ENCODE peak calls at places on chromosomes 5 and 9, in ten cellular contexts. W is RWPE1; G is CD4-positive, alpha-beta T cell; R is choroid plexus epithelial cell; L is heart left ventricle; O is tibial artery; J is nephron progenitor cell; N is type B pancreatic cell; Q is IMR-90; F is GM12865. E is an unnamed sample.

GRCh38 chr5:155767480-155767879 is 559.5 kb upstream of the SGCD start:
- DNase-seq in W (no peak), G (no peak), R (no peak), L (no peak), O (no peak), J (no peak), N (no peak), Q (no peak), F (peak), E (no peak)

GRCh38 chr9:92328225-92328624 is 2.5 kb downstream of the CENPP start:
- DNase-seq in W (peak), G (no peak), R (peak), L (no peak), O (no peak), J (no peak), N (no peak), Q (peak), F (peak), E (peak)

GRCh38 chr9:15873573-15874177 is 320.8 kb downstream of the CCDC171 start:
- DNase-seq in W (peak), G (no peak), R (peak), L (no peak), O (no peak), J (peak), N (no peak), Q (peak), F (peak), E (peak)

GRCh38 chr9:129686736-129687135 is 21.3 kb downstream of the PRRX2 start:
- DNase-seq in W (no peak), G (no peak), R (no peak), L (no peak), O (no peak), J (no peak), N (no peak), Q (no peak), F (no peak), E (no peak)

GRCh38 chr9:97556721-97557605 is 55.5 kb downstream of the TMOD1 start:
- DNase-seq in W (no peak), G (no peak), R (no peak), L (peak), O (peak), J (no peak), N (no peak), Q (no peak), F (no peak), E (no peak)

GRCh38 chr5:175885813-175886212 is 14.4 kb downstream of the CPLX2 start:
- DNase-seq in W (no peak), G (no peak), R (peak), L (no peak), O (no peak), J (no peak), N (no peak), Q (no peak), F (no peak), E (no peak)

GRCh38 chr9:113562653-113563381 is 99.3 kb downstream of the RGS3 start:
- DNase-seq in W (no peak), G (no peak), R (no peak), L (no peak), O (peak), J (no peak), N (no peak), Q (no peak), F (no peak), E (no peak)

GRCh38 chr5:54644226-54644625 is 126.7 kb downstream of the SNX18 start:
- DNase-seq in W (peak), G (no peak), R (peak), L (no peak), O (no peak), J (no peak), N (no peak), Q (peak), F (no peak), E (peak)

GRCh38 chr5:10854526-10855277 is 93.7 kb upstream of the DAP start:
- DNase-seq in W (no peak), G (no peak), R (peak), L (no peak), O (peak), J (peak), N (no peak), Q (no peak), F (no peak), E (no peak)

GRCh38 chr5:53008751-53009150 is 19.6 kb downstream of the ITGA2 start:
- DNase-seq in W (peak), G (no peak), R (peak), L (no peak), O (no peak), J (no peak), N (no peak), Q (peak), F (peak), E (peak)

GRCh38 chr5:37735649-37736347 is 104.0 kb downstream of the GDNF start:
- DNase-seq in W (no peak), G (no peak), R (peak), L (no peak), O (no peak), J (peak), N (no peak), Q (peak), F (peak), E (peak)

GRCh38 chr9:4861145-4861544 is 68.4 kb downstream of the RCL1 start:
- DNase-seq in W (no peak), G (no peak), R (no peak), L (no peak), O (no peak), J (no peak), N (no peak), Q (no peak), F (no peak), E (no peak)

GRCh38 chr5:156879665-156880285 is 29.7 kb downstream of the PPP1R2B start:
- DNase-seq in W (no peak), G (no peak), R (no peak), L (no peak), O (no peak), J (no peak), N (no peak), Q (no peak), F (peak), E (no peak)

GRCh38 chr9:38183994-38184568 is 115.1 kb upstream of the SHB start:
- DNase-seq in W (no peak), G (no peak), R (peak), L (no peak), O (no peak), J (no peak), N (no peak), Q (no peak), F (no peak), E (no peak)

GRCh38 chr5:158970569-158971014 is 129.1 kb downstream of the EBF1 start:
- DNase-seq in W (no peak), G (no peak), R (no peak), L (no peak), O (no peak), J (no peak), N (no peak), Q (peak), F (no peak), E (no peak)

GRCh38 chr5:128905225-128906110 is 59.8 kb upstream of the SLC27A6 start:
- DNase-seq in W (peak), G (no peak), R (peak), L (peak), O (no peak), J (peak), N (no peak), Q (peak), F (peak), E (peak)

GRCh38 chr9:27340876-27341540 is 44.1 kb upstream of the EQTN start:
- DNase-seq in W (no peak), G (no peak), R (peak), L (no peak), O (no peak), J (peak), N (no peak), Q (no peak), F (no peak), E (no peak)

GRCh38 chr9:99911600-99911999 is 5.1 kb downstream of the STX17 start:
- DNase-seq in W (no peak), G (no peak), R (no peak), L (no peak), O (no peak), J (no peak), N (no peak), Q (no peak), F (no peak), E (no peak)

GRCh38 chr5:52740007-52740406 is 47.7 kb upstream of the ITGA1 start:
- DNase-seq in W (no peak), G (no peak), R (no peak), L (no peak), O (no peak), J (no peak), N (no peak), Q (no peak), F (no peak), E (no peak)

GRCh38 chr5:111719773-111720172 is 37.2 kb downstream of the NREP start:
- DNase-seq in W (no peak), G (no peak), R (no peak), L (no peak), O (no peak), J (no peak), N (no peak), Q (no peak), F (no peak), E (no peak)

GRCh38 chr5:110639307-110639902 is 87.1 kb downstream of the TMEM232 start:
- DNase-seq in W (no peak), G (no peak), R (peak), L (no peak), O (no peak), J (no peak), N (no peak), Q (peak), F (no peak), E (no peak)

GRCh38 chr5:78162253-78162862 is 132.1 kb downstream of the AP3B1 start:
- DNase-seq in W (peak), G (no peak), R (peak), L (no peak), O (no peak), J (peak), N (no peak), Q (peak), F (peak), E (peak)
- TF ChIP-seq CTCF in W (peak), G (no peak), R (peak), L (peak), O (peak), J (peak), N (peak), Q (peak), F (peak), E (peak)

GRCh38 chr9:65404232-65405006 is 119.4 kb upstream of the FOXD4L5 start:
- DNase-seq in W (no peak), G (no peak), R (no peak), L (no peak), O (peak), J (no peak), N (no peak), Q (no peak), F (no peak), E (no peak)

GRCh38 chr9:65400886-65401285 is 115.9 kb upstream of the FOXD4L5 start:
- DNase-seq in W (no peak), G (no peak), R (no peak), L (no peak), O (no peak), J (no peak), N (peak), Q (no peak), F (no peak), E (no peak)

GRCh38 chr9:65405253-65405652 is 120.2 kb upstream of the FOXD4L5 start:
- DNase-seq in W (no peak), G (no peak), R (no peak), L (no peak), O (no peak), J (no peak), N (no peak), Q (no peak), F (no peak), E (no peak)

GRCh38 chr9:65409471-65409980 is 124.5 kb upstream of the FOXD4L5 start:
- DNase-seq in W (no peak), G (no peak), R (no peak), L (no peak), O (no peak), J (no peak), N (no peak), Q (no peak), F (no peak), E (no peak)

GRCh38 chr9:65403721-65404120 is 118.7 kb upstream of the FOXD4L5 start:
- DNase-seq in W (no peak), G (no peak), R (no peak), L (no peak), O (no peak), J (no peak), N (no peak), Q (no peak), F (no peak), E (no peak)
- TF ChIP-seq CTCF in W (no peak), G (no peak), R (no peak), L (no peak), O (no peak), J (no peak), N (no peak), Q (no peak), F (no peak), E (no peak)

GRCh38 chr5:36035696-36036095 is 31.0 kb downstream of the UGT3A2 start:
- DNase-seq in W (no peak), G (no peak), R (no peak), L (no peak), O (no peak), J (no peak), N (no peak), Q (no peak), F (no peak), E (no peak)

GRCh38 chr5:36040651-36041536 is 25.8 kb downstream of the UGT3A2 start:
- DNase-seq in W (no peak), G (no peak), R (no peak), L (no peak), O (no peak), J (no peak), N (no peak), Q (no peak), F (no peak), E (no peak)

GRCh38 chr5:36045895-36046294 is 20.8 kb downstream of the UGT3A2 start:
- DNase-seq in W (no peak), G (no peak), R (no peak), L (no peak), O (no peak), J (no peak), N (no peak), Q (no peak), F (no peak), E (no peak)

DNA sequence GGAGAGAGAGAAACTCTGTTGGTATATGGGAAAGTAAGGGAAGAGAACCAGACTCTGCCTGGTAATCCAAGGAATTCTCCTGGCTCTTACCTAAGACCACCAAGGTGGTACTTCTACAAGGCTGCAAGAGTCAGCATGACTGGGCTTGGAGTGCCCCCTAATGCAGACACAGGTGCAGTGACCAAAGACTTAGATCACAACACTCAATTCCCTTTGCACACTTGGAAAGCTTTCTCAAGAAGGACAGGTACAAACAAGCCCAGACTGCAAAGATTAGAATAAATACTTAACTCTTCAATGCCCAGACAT is 25.2 kb downstream of the UGT3A2 start:
- DNase-seq in W (no peak), G (no peak), R (no peak), L (no peak), O (no peak), J (no peak), N (no peak), Q (no peak), F (no peak), E (no peak)
- TF ChIP-seq CTCF in W (no peak), G (no peak), R (no peak), L (no peak), O (no peak), J (no peak), N (no peak), Q (no peak), F (no peak), E (no peak)

DNA sequence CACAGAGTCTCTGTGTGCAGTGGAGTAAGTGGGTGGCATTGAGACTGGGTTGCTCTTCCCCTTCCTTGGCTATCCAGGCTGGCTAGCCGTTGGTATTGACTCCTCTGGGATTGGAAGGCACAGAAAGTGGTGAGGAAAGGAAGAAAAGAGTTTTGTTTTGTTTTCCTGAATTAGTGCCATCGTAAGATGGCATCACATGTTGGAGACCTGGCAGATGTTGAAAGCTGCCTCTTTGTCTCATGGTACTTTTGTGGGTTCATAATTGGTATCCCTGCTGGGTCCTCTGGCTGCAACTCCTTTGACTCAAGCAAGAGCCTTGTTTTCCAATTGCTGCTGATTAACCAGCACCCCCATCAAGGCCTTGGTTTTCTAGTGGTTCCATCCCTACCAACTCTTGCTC is 293.8 kb downstream of the PDE4D start:
- DNase-seq in W (no peak), G (no peak), R (no peak), L (no peak), O (no peak), J (no peak), N (no peak), Q (no peak), F (no peak), E (no peak)
- TF ChIP-seq CTCF in W (no peak), G (no peak), R (no peak), L (no peak), O (no peak), J (no peak), N (no peak), Q (no peak), F (no peak), E (no peak)

GRCh38 chr5:106267256-106267655 is 1403.5 kb downstream of the EFNA5 start:
- DNase-seq in W (no peak), G (no peak), R (no peak), L (no peak), O (no peak), J (no peak), N (no peak), Q (no peak), F (no peak), E (no peak)

DNA sequence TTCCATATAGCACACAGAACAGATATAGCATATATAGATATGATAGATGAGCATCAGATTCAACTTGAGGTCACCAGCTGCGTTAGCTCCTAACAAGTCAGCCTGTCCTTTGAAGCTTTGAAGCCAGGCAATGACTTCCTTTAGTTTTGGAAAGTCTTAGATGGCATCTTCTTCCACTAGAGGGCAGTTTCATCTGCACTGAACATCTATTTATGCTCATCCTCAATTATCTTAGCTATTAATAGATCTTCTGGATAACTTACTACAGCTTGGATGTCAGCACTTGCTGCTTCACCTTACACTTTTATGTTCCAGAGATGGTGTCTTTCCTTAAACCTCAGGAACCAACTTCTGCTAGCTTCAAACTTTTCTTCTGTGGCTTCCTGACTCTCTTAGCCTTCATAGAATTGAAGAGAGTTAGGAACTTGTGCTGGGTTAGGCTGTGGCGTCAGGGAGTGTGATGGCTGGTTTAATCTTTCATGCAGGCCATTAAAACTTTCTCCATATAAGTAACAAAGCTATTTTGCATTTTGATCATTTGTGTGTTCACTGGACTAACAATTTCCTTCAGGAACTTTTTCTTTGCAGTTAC is 1401.4 kb downstream of the EFNA5 start:
- DNase-seq in W (peak), G (no peak), R (peak), L (no peak), O (no peak), J (no peak), N (no peak), Q (peak), F (peak), E (peak)
- TF ChIP-seq CTCF in W (peak), G (no peak), R (peak), L (peak), O (peak), J (peak), N (peak), Q (peak), F (peak), E (peak)

DNA sequence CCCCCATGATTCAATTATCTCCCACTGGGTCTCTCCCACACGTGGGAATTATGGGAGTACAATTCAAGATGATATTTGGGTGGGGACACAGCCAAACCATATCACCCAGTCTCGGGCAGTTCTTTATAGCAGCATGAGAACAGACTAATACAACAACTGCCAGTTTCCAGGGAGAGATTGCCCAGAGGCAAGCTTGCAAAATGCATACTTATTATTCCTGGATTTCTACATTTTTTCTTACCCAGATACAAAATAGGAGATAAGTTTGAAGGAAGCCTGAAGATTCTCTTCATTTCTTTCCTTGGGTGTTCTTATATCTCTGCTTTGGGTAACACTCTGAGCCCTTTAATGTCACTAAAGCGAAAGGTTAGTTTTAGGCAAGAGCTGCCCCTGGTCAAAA is 691.2 kb downstream of the TAF11L14 start:
- DNase-seq in W (no peak), G (no peak), R (no peak), L (no peak), O (no peak), J (no peak), N (no peak), Q (no peak), F (no peak), E (peak)
- TF ChIP-seq CTCF in W (no peak), G (no peak), R (no peak), L (no peak), O (no peak), J (no peak), N (no peak), Q (no peak), F (no peak), E (no peak)

DNA sequence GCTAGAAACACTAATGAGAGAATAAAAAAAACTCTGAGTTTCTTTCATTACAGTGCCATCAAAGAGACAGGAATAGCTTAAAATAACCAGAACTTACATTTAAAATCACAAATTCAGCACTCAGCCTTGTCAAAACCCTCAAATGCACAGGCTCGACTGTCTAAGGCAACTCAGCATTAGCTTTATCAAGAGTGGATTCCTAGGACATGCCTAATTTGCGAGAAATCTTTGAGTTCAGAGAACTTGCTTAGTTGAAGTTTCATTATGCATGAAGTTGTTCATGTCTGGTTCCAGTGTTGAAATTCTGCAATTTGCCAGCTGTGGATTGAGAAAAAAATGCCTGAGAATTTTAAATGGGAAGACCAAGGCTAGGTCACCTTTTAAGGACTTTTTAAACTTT is 151.0 kb downstream of the LRRC70 start:
- DNase-seq in W (no peak), G (no peak), R (no peak), L (no peak), O (no peak), J (no peak), N (no peak), Q (no peak), F (no peak), E (no peak)
- TF ChIP-seq CTCF in W (no peak), G (no peak), R (no peak), L (no peak), O (no peak), J (no peak), N (no peak), Q (no peak), F (no peak), E (no peak)